ENCODE peak calls at places on chromosomes 7 and 10, in six cellular contexts. L is pancreas; C is breast epithelium; G is heart left ventricle; Q is CD4-positive, alpha-beta T cell; J is GM23248. A is an unnamed sample.

GRCh38 chr10:128158024-128158795 is 32.0 kb upstream of the MKI67 start:
- DNase-seq in L (no peak), C (no peak), G (no peak), Q (no peak), J (no peak), A (no peak)

GRCh38 chr7:64947252-64948000 is 43.4 kb downstream of the ZNF117 start:
- DNase-seq in L (no peak), C (no peak), G (no peak), Q (no peak), J (peak), A (no peak)

GRCh38 chr10:131212763-131213325 is 98.7 kb downstream of the TCERG1L start:
- DNase-seq in L (no peak), C (no peak), G (no peak), Q (no peak), J (no peak), A (no peak)

GRCh38 chr10:98201760-98202159 is 66.2 kb downstream of the LOXL4 start:
- DNase-seq in L (no peak), C (no peak), G (no peak), Q (no peak), J (no peak), A (no peak)

GRCh38 chr10:63103971-63104409 is 29.1 kb upstream of the NRBF2 start:
- DNase-seq in L (no peak), C (no peak), G (no peak), Q (no peak), J (no peak), A (no peak)

GRCh38 chr7:44279286-44279685 is 46.1 kb downstream of the CAMK2B start:
- DNase-seq in L (peak), C (no peak), G (peak), Q (no peak), J (no peak), A (no peak)

GRCh38 chr10:64648915-64649314 is 1127.7 kb downstream of the REEP3 start:
- DNase-seq in L (no peak), C (no peak), G (no peak), Q (no peak), J (no peak), A (no peak)

GRCh38 chr7:82697897-82698296 is 254.3 kb upstream of the CACNA2D1 start:
- DNase-seq in L (no peak), C (no peak), G (no peak), Q (no peak), J (peak), A (no peak)

GRCh38 chr10:3324572-3324971 is 152.0 kb upstream of the PITRM1 start:
- DNase-seq in L (no peak), C (no peak), G (no peak), Q (no peak), J (peak), A (no peak)

GRCh38 chr7:130409067-130409721 is 28.9 kb downstream of the CPA1 start:
- DNase-seq in L (no peak), C (no peak), G (no peak), Q (no peak), J (no peak), A (no peak)

GRCh38 chr7:47584128-47584865 is 2.4 kb upstream of the TNS3 start:
- DNase-seq in L (no peak), C (no peak), G (no peak), Q (no peak), J (peak), A (no peak)

GRCh38 chr10:96292971-96293909 is 11.0 kb upstream of the DNTT start:
- DNase-seq in L (no peak), C (no peak), G (no peak), Q (peak), J (peak), A (no peak)

GRCh38 chr10:7192831-7193348 is 217.9 kb downstream of the SFMBT2 start:
- DNase-seq in L (no peak), C (no peak), G (no peak), Q (peak), J (no peak), A (no peak)

GRCh38 chr10:110758898-110759297 is 112.8 kb upstream of the PDCD4 start:
- DNase-seq in L (no peak), C (no peak), G (no peak), Q (no peak), J (peak), A (no peak)

GRCh38 chr7:117251687-117252086 is 71.2 kb downstream of the WNT2 start:
- DNase-seq in L (no peak), C (no peak), G (no peak), Q (no peak), J (peak), A (no peak)

GRCh38 chr10:95832216-95833037 is 75.3 kb upstream of the CC2D2B start:
- DNase-seq in L (no peak), C (no peak), G (no peak), Q (peak), J (no peak), A (no peak)

GRCh38 chr7:152854386-152854785 is 94.8 kb downstream of the ACTR3B start:
- DNase-seq in L (no peak), C (no peak), G (no peak), Q (no peak), J (no peak), A (no peak)

GRCh38 chr7:111860248-111860647 is 298.0 kb upstream of the IMMP2L start:
- DNase-seq in L (no peak), C (no peak), G (no peak), Q (no peak), J (no peak), A (no peak)

GRCh38 chr7:11193131-11193867 is 219.6 kb downstream of the PHF14 start:
- DNase-seq in L (peak), C (no peak), G (peak), Q (no peak), J (peak), A (no peak)

GRCh38 chr7:144596953-144597352 is 193.5 kb upstream of the NOBOX start:
- DNase-seq in L (no peak), C (no peak), G (no peak), Q (no peak), J (no peak), A (no peak)

GRCh38 chr10:73581912-73582311 is 9.2 kb downstream of the USP54 start:
- DNase-seq in L (no peak), C (no peak), G (no peak), Q (no peak), J (no peak), A (no peak)

GRCh38 chr7:137577184-137577583 is 233.7 kb upstream of the PTN start:
- DNase-seq in L (no peak), C (no peak), G (no peak), Q (no peak), J (no peak), A (no peak)

GRCh38 chr10:55629792-55630490 is 731.1 kb downstream of the ZWINT start:
- DNase-seq in L (peak), C (no peak), G (peak), Q (no peak), J (peak), A (no peak)

GRCh38 chr7:28732037-28732869 is 225.9 kb downstream of the TRIL start:
- DNase-seq in L (no peak), C (no peak), G (peak), Q (no peak), J (peak), A (no peak)

GRCh38 chr10:10599994-10600393 is 417.7 kb upstream of the CELF2 start:
- DNase-seq in L (no peak), C (no peak), G (no peak), Q (no peak), J (peak), A (no peak)

GRCh38 chr7:16416289-16417282 is 4.8 kb downstream of the CRPPA start:
- DNase-seq in L (peak), C (no peak), G (no peak), Q (no peak), J (peak), A (no peak)

GRCh38 chr7:133543657-133544056 is 290.8 kb downstream of the EXOC4 start:
- DNase-seq in L (no peak), C (no peak), G (no peak), Q (no peak), J (no peak), A (no peak)

GRCh38 chr10:85603167-85603940 is 763.2 kb downstream of the GRID1 start:
- DNase-seq in L (no peak), C (no peak), G (no peak), Q (peak), J (no peak), A (no peak)

GRCh38 chr7:39133088-39133487 is 155.4 kb downstream of the POU6F2 start:
- DNase-seq in L (no peak), C (no peak), G (no peak), Q (no peak), J (no peak), A (no peak)

GRCh38 chr7:36707922-36708321 is 16.4 kb downstream of the AOAH start:
- DNase-seq in L (no peak), C (no peak), G (no peak), Q (no peak), J (no peak), A (no peak)

GRCh38 chr10:63157845-63158624 is 24.9 kb downstream of the NRBF2 start:
- DNase-seq in L (peak), C (no peak), G (no peak), Q (no peak), J (peak), A (peak)

GRCh38 chr7:68733219-68734143 is 864.8 kb upstream of the AUTS2 start:
- DNase-seq in L (no peak), C (no peak), G (no peak), Q (no peak), J (no peak), A (no peak)

GRCh38 chr7:128099204-128099671 is 68.0 kb upstream of the LRRC4 start:
- DNase-seq in L (no peak), C (no peak), G (no peak), Q (no peak), J (peak), A (no peak)

GRCh38 chr10:125661942-125662515 is 20.9 kb downstream of the TEX36 start:
- DNase-seq in L (no peak), C (no peak), G (no peak), Q (no peak), J (peak), A (peak)

GRCh38 chr10:121392657-121393056 is 205.6 kb downstream of the FGFR2 start:
- DNase-seq in L (no peak), C (no peak), G (no peak), Q (no peak), J (no peak), A (no peak)

GRCh38 chr7:84507529-84507928 is 312.9 kb upstream of the SEMA3A start:
- DNase-seq in L (no peak), C (no peak), G (no peak), Q (no peak), J (no peak), A (no peak)

GRCh38 chr10:17007836-17008235 is 121.8 kb downstream of the CUBN start:
- DNase-seq in L (no peak), C (no peak), G (no peak), Q (no peak), J (no peak), A (no peak)
- H3K27ac ChIP-seq in L (no peak), C (peak), G (peak), Q (no peak), J (no peak), A (no peak)

DNA sequence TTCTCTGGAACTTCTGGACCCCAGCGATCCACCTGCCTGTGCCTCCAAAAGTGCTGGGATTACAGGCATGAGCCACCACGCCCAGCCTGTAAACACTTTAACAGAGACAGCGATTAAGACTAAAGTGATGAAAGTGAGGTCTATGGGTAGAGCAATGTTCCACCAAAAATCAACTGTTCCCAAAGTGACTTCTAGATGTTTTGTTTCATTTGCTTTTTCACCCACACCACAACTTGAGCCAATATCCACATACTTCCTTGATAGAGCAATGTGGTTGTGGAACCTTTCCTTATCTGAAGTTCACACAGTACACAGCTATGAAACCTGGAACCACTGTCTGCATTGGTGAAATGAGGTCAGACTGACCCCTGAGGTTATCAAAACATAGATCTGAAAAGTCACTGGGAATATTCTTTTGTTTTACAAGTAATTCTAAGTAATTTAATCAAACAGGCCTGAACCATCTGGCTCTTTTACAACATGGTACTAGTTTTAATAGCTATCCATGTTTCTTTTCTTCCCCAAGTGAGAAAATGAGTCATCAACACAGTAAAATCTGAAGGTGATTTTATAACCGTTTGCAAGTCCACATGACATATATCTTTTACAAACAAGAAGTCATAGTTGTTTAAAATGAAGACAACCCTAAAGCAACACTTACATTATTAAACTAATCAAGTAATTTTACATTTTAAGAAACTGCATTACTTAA is 80.2 kb downstream of the LRRC17 start:
- DNase-seq in L (no peak), C (no peak), G (no peak), Q (no peak), J (peak), A (no peak)
- H3K27ac ChIP-seq in L (peak), C (peak), G (peak), Q (no peak), J (peak), A (no peak)

GRCh38 chr7:107998150-107998549 is 4.8 kb downstream of the LAMB1 start:
- DNase-seq in L (no peak), C (no peak), G (no peak), Q (no peak), J (peak), A (peak)

GRCh38 chr7:108000875-108001758 is 1.8 kb downstream of the LAMB1 start:
- DNase-seq in L (peak), C (no peak), G (peak), Q (no peak), J (peak), A (no peak)

GRCh38 chr7:107996072-107996824 is 6.7 kb downstream of the LAMB1 start:
- DNase-seq in L (no peak), C (no peak), G (no peak), Q (no peak), J (peak), A (no peak)

GRCh38 chr7:107999814-108000560 is 3.0 kb downstream of the LAMB1 start:
- DNase-seq in L (no peak), C (no peak), G (no peak), Q (no peak), J (peak), A (no peak)

DNA sequence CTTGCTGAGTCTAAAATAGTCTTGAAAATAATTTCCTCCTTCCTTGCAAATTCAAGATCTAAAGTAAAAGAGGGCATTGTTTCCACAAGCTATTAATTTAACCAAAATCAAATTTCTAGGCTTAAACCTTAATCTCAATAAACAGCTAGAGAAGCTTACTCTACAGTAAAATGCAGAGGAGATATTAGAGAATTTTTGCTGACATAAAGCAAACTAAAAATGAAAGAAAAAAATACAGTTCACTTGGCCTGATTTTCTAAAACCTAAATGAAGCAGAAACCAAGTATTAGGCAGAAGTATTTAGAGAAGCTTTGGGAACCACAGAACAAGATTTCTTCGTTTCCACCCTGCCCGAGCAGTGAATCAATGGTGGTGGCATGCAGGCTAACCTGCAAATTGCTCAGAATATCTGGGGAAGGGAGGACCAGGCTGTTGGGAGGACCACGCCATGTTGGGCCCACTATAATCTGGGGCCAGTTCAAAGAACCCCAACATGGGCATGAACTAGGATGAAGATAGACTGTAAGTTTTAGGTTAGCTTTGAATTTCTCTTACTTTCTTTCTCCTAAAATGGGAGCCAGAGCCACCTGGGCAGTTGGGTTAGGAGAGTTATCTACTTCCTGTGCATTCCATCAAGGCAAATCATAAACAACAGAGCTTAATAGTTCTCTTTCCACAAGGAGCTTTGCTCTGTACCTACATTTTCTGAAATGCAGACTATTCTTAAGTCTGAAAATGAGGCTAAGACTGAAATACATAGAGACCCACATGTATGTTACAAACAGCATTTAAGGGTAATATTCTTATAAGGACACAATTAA is 4.1 kb downstream of the LAMB1 start:
- DNase-seq in L (no peak), C (no peak), G (no peak), Q (no peak), J (peak), A (no peak)
- H3K27ac ChIP-seq in L (peak), C (peak), G (peak), Q (no peak), J (peak), A (peak)

GRCh38 chr10:72016608-72017310 is 52.6 kb downstream of the CHST3 start:
- DNase-seq in L (no peak), C (no peak), G (peak), Q (no peak), J (no peak), A (no peak)
- H3K27ac ChIP-seq in L (no peak), C (peak), G (peak), Q (no peak), J (no peak), A (no peak)

GRCh38 chr10:16440396-16441105 is 3.7 kb downstream of the PTER start:
- DNase-seq in L (peak), C (peak), G (no peak), Q (no peak), J (peak), A (peak)
- H3K27ac ChIP-seq in L (peak), C (peak), G (no peak), Q (no peak), J (peak), A (peak)